ENCODE peak calls at places on chromosomes 7 and 10, in five cellular contexts. R is B cell, H is mesothelial cell of epicardium, P is mucosa of descending colon, U is cardiac fibroblast. T is an unnamed sample.

GRCh38 chr7:149776305-149776704 is 2.9 kb upstream of the ZNF467 start:
- DNase-seq in U (peak), P (peak), R (no peak), H (no peak), T (peak)

GRCh38 chr7:28793383-28793782 is 164.7 kb downstream of the TRIL start:
- DNase-seq in R (no peak), U (peak), H (no peak), P (no peak), T (no peak)

GRCh38 chr10:71880425-71881306 is 29.6 kb upstream of the PSAP start:
- DNase-seq in H (no peak), U (no peak), R (no peak), P (no peak), T (no peak)

GRCh38 chr7:104156842-104157277 is 51.0 kb downstream of the ORC5 start:
- DNase-seq in P (no peak), U (peak), R (no peak), H (no peak), T (no peak)

GRCh38 chr10:122494833-122495232 is 33.5 kb downstream of the HTRA1 start:
- DNase-seq in P (no peak), R (no peak), U (peak), H (no peak), T (no peak)

GRCh38 chr10:81018898-81019890 is 481.5 kb downstream of the SH2D4B start:
- DNase-seq in P (peak), R (no peak), U (peak), H (no peak), T (peak)

GRCh38 chr7:44959956-44960640 is 18.7 kb downstream of the MYO1G start:
- DNase-seq in P (no peak), H (no peak), U (no peak), R (no peak), T (no peak)

GRCh38 chr10:131824371-131825149 is 76.2 kb upstream of the PPP2R2D start:
- DNase-seq in H (no peak), U (no peak), R (no peak), P (no peak), T (peak)

GRCh38 chr10:126650164-126650563 is 20.3 kb downstream of the C10orf90 start:
- DNase-seq in R (no peak), P (no peak), H (no peak), U (no peak), T (no peak)

GRCh38 chr10:31345886-31346285 is 26.9 kb downstream of the ZEB1 start:
- DNase-seq in P (no peak), H (no peak), U (no peak), R (no peak), T (no peak)

GRCh38 chr7:73304071-73304470 is 4.6 kb downstream of the NSUN5 start:
- DNase-seq in H (no peak), P (no peak), U (no peak), R (no peak), T (no peak)

GRCh38 chr10:35940067-35940989 is 298.2 kb upstream of the FZD8 start:
- DNase-seq in H (no peak), P (peak), U (peak), R (no peak), T (no peak)

GRCh38 chr7:69654849-69655707 is 56.8 kb downstream of the AUTS2 start:
- DNase-seq in R (no peak), H (no peak), U (no peak), P (no peak), T (no peak)

GRCh38 chr10:44282606-44283300 is 102.1 kb downstream of the CXCL12 start:
- DNase-seq in H (no peak), U (no peak), P (no peak), R (no peak), T (no peak)

GRCh38 chr10:105037029-105037428 is 395.9 kb downstream of the SORCS3 start:
- DNase-seq in R (no peak), P (no peak), H (no peak), U (no peak), T (no peak)

GRCh38 chr10:5583525-5584175 is 58.9 kb downstream of the CALML3 start:
- DNase-seq in R (no peak), H (peak), U (peak), P (peak), T (peak)

GRCh38 chr7:11923376-11923922 is 91.5 kb upstream of the THSD7A start:
- DNase-seq in U (no peak), R (no peak), H (no peak), P (no peak), T (no peak)

GRCh38 chr7:114825423-114825951 is 96.4 kb upstream of the MDFIC start:
- DNase-seq in H (no peak), P (no peak), R (no peak), U (no peak), T (no peak)
- TF ChIP-seq CTCF in H (no peak), P (no peak), R (no peak), U (no peak), T (no peak)

GRCh38 chr7:47807126-47807525 is 141.1 kb downstream of the PKD1L1 start:
- DNase-seq in R (no peak), H (peak), P (no peak), U (no peak), T (no peak)

GRCh38 chr7:47808321-47808720 is 139.9 kb downstream of the PKD1L1 start:
- DNase-seq in P (no peak), R (no peak), U (no peak), H (peak), T (no peak)

GRCh38 chr7:47806701-47807103 is 141.6 kb downstream of the PKD1L1 start:
- DNase-seq in R (no peak), P (no peak), U (no peak), H (peak), T (no peak)

GRCh38 chr7:47809387-47809786 is 138.9 kb downstream of the PKD1L1 start:
- DNase-seq in H (peak), R (no peak), P (no peak), U (no peak), T (no peak)

DNA sequence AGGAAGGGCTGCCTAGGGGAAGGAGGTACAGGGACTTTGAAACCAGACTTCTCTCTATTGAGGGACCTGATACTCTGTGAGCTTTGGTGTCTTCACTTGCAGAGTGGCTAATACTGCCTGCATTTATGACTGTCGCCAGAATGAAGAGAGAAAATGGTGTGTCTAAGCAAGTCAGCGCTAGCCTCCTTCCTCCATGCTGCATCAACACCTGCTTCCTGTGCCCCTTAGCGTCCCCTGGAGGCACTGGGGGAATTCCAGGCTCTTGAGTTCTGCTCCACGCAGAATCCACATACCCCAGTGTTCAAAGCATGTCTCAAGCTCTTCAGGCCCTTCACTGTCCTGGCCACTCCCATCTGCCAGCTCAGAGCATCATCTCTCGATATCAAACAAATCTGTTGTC is 140.5 kb downstream of the PKD1L1 start:
- DNase-seq in U (no peak), P (no peak), H (peak), R (peak), T (no peak)
- TF ChIP-seq CTCF in U (no peak), P (no peak), H (no peak), R (no peak), T (no peak)

DNA sequence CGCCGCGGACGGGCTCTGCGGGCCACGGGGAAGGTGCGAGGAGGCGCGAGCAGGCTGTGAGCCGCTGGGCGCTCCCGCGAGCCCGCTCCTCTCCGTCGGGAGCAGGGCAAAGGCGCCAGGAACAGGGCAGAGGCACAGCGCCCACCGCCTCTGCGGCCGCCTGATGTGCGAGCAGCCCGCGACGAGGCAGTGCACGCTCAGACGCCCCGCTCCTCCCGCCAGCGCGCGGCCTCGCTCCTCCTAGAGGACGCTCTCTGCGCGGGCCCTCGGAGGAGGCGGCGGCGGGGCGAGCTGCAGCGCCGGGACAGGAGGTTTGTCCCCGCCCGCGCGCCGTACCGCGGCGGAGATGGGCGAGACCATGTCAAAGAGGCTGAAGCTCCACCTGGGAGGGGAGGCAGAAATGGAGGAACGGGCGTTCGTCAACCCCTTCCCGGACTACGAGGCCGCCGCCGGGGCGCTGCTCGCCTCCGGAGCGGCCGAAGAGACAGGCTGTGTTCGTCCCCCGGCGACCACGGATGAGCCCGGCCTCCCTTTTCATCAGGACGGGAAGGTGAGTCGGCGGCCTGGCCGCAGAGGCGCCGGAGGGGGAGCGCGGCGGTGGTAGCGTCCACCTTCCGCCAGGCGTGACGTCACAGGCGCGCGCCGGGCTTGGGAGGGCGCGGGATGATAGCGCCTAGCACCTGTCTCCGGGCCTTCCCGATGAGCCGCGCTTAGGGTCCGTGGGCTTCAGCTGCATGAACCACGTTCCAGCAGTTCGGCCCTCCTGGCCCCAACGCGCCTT is 733 bp downstream of the LANCL2 start:
- DNase-seq in U (peak), R (peak), H (peak), P (peak), T (peak)
- TF ChIP-seq CTCF in U (no peak), R (peak), H (no peak), P (peak), T (no peak)

DNA sequence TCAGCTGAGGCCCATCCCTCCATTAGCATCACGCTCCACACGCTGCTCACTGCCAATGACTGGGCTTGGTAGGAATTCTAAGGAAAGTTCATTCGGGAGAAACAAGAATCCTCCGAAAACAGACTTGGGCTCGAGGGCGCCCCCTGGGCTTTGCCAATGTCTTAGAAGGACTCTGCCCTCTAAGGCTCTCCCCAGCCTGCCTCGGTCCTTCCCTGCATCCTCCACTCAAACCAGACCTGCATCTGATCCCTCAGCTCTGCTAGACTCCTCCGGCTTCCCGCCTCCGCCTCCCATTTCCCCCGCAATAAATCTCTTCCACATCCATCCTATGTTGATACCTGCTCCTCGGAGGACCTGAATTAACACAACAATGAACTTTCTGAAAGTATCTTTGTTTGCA is 177.6 kb downstream of the PLPP4 start:
- DNase-seq in R (no peak), U (no peak), P (no peak), H (no peak), T (no peak)
- TF ChIP-seq CTCF in R (no peak), U (no peak), P (no peak), H (no peak), T (no peak)